ENCODE peak calls at places on chromosomes 2 and 18, in seven cellular contexts. K, Z, T, D, S, U and N are unnamed samples. For H3K36me3, the result is how much of the 10 kb centered on the place peaks cover.

GRCh38 chr2:203404996-203405395 is 76.8 kb downstream of the ABI2 start:
- DNase-seq in K (no peak), Z (no peak), T (no peak), D (no peak), S (no peak), U (peak), N (no peak)

GRCh38 chr2:176395273-176395854 is 126.1 kb downstream of the MTX2 start:
- DNase-seq in K (no peak), Z (peak), T (no peak), D (no peak), S (no peak), U (no peak), N (no peak)

GRCh38 chr18:71707400-71707799 is 836.7 kb downstream of the CBLN2 start:
- DNase-seq in K (no peak), Z (no peak), T (no peak), D (no peak), S (no peak), U (no peak), N (no peak)

GRCh38 chr2:29632018-29632417 is 289.4 kb downstream of the ALK start:
- DNase-seq in K (no peak), Z (no peak), T (no peak), D (no peak), S (no peak), U (no peak), N (no peak)

GRCh38 chr2:46984642-46985476 is 69.3 kb upstream of the MCFD2 start:
- DNase-seq in K (peak), Z (peak), T (peak), D (peak), S (no peak), U (peak), N (no peak)

GRCh38 chr2:100707016-100707947 is 112.7 kb upstream of the NPAS2 start:
- DNase-seq in K (no peak), Z (no peak), T (no peak), D (no peak), S (peak), U (no peak), N (no peak)

GRCh38 chr2:24466871-24467870 is 23.9 kb upstream of the NCOA1 start:
- DNase-seq in K (no peak), Z (no peak), T (no peak), D (no peak), S (no peak), U (no peak), N (no peak)

GRCh38 chr2:61499060-61499459 is 28.2 kb upstream of the USP34 start:
- DNase-seq in K (no peak), Z (no peak), T (peak), D (no peak), S (no peak), U (no peak), N (no peak)

GRCh38 chr18:68596016-68596415 is 118.9 kb downstream of the TMX3 start:
- DNase-seq in K (no peak), Z (no peak), T (no peak), D (no peak), S (no peak), U (no peak), N (no peak)

GRCh38 chr2:105600949-105601708 is 143.6 kb upstream of the NCK2 start:
- DNase-seq in K (no peak), Z (no peak), T (no peak), D (no peak), S (no peak), U (peak), N (no peak)

GRCh38 chr2:48589170-48589767 is 28.4 kb upstream of the GTF2A1L start:
- DNase-seq in K (peak), Z (peak), T (peak), D (no peak), S (no peak), U (peak), N (peak)

GRCh38 chr2:174664084-174664759 is 66.6 kb upstream of the WIPF1 start:
- DNase-seq in K (no peak), Z (no peak), T (no peak), D (no peak), S (no peak), U (no peak), N (no peak)

GRCh38 chr18:70469916-70470315 is 181.1 kb downstream of the SOCS6 start:
- DNase-seq in K (no peak), Z (no peak), T (no peak), D (no peak), S (no peak), U (peak), N (no peak)

GRCh38 chr18:49055787-49056186 is 105.0 kb upstream of the SMAD7 start:
- DNase-seq in K (peak), Z (no peak), T (peak), D (peak), S (no peak), U (peak), N (no peak)

GRCh38 chr2:119350311-119350998 is 16.2 kb downstream of the C2orf76 start:
- DNase-seq in K (no peak), Z (no peak), T (peak), D (no peak), S (no peak), U (no peak), N (no peak)

GRCh38 chr2:239179851-239180371 is 220.9 kb downstream of the HDAC4 start:
- DNase-seq in K (peak), Z (no peak), T (no peak), D (no peak), S (no peak), U (no peak), N (no peak)

GRCh38 chr2:208939852-208940251 is 484.0 kb upstream of the MAP2 start:
- DNase-seq in K (no peak), Z (no peak), T (no peak), D (no peak), S (no peak), U (no peak), N (no peak)

GRCh38 chr2:9656270-9656766 is 25.5 kb upstream of the YWHAQ start:
- DNase-seq in K (no peak), Z (peak), T (no peak), D (no peak), S (no peak), U (peak), N (peak)

GRCh38 chr18:10122116-10122515 is 208.3 kb downstream of the VAPA start:
- DNase-seq in K (no peak), Z (no peak), T (no peak), D (no peak), S (no peak), U (peak), N (no peak)

GRCh38 chr2:181999255-181999654 is 13.6 kb downstream of the PPP1R1C start:
- DNase-seq in K (no peak), Z (no peak), T (no peak), D (no peak), S (no peak), U (no peak), N (no peak)

GRCh38 chr2:241237949-241238371 is 49.5 kb downstream of the ANO7 start:
- DNase-seq in K (no peak), Z (no peak), T (no peak), D (no peak), S (no peak), U (no peak), N (no peak)

GRCh38 chr2:155766342-155767115 is 566.0 kb downstream of the NR4A2 start:
- DNase-seq in K (no peak), Z (no peak), T (no peak), D (no peak), S (no peak), U (no peak), N (no peak)

GRCh38 chr2:240013343-240013742 is 11.8 kb downstream of the NDUFA10 start:
- DNase-seq in K (no peak), Z (no peak), T (peak), D (no peak), S (no peak), U (peak), N (no peak)

GRCh38 chr2:188512456-188512855 is 220.8 kb downstream of the GULP1 start:
- DNase-seq in K (no peak), Z (no peak), T (peak), D (no peak), S (no peak), U (peak), N (peak)

GRCh38 chr18:303011-303410 is 35.2 kb upstream of the THOC1 start:
- DNase-seq in K (no peak), Z (no peak), T (no peak), D (no peak), S (no peak), U (no peak), N (no peak)

DNA sequence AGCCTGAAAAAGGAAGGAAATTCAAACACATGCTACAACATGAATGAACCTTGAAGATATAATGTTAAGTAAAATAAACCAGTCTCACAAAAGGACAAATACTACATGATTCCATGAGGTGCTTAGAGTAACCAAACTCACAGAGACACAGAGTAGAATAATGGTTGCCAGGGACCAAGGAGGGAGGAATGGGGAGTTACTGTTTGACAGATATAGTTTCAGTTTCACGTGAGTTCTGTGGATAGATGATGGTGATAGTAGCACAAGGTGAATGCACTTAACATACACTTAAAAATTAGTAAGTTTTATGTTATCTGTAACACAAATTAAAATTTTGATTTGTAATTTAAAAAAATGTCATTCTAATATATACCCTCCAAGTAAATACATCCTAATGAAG is 106.9 kb upstream of the ACVR1C start:
- DNase-seq in K (no peak), Z (no peak), T (no peak), D (no peak), S (no peak), U (no peak), N (no peak)
- H3K36me3 ChIP-seq in K (half or more), Z (under half), T (under half), D (half or more), S (under half), U (under half), N (under half)

GRCh38 chr2:17682098-17682857 is 71.3 kb downstream of the SMC6 start:
- DNase-seq in K (no peak), Z (no peak), T (no peak), D (no peak), S (no peak), U (no peak), N (no peak)
- H3K36me3 ChIP-seq in K (half or more), Z (under half), T (half or more), D (half or more), S (under half), U (under half), N (under half)

DNA sequence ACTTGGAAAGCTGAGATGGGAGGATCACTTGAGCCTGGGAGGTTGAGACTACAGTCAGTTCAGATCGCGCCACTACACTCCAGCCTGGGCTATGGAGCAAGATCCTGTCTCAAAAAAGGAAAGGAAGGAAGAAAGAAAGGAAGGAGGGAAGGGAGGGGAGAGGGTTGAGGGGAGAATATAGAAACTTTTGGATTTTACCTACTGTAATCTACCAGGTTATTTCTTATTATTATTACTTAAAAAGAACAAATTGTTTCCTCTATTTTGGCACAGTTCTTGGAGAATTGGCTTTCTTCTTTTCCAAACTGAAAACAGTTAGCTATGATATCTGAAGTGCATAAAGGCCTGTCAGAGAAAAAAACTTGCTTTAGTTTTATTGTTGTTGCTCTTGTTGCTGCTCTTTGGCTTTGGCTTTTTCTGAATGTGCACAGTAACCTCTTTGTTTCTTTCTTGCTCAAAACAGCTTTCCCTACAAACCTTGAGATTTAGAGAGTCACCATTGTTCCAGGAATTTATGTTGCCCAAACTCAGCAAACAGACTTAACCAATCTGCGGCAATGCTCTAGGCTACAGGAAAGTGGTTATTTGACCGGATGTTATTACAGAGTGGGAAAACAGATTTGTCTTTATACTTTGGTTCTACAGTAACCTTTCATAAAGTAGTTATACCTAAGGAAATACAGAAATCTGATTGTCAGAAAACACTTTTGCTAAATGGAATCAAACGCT is 214.9 kb downstream of the XIRP2 start:
- DNase-seq in K (no peak), Z (no peak), T (no peak), D (no peak), S (no peak), U (peak), N (no peak)
- H3K36me3 ChIP-seq in K (under half), Z (under half), T (under half), D (under half), S (under half), U (under half), N (under half)

DNA sequence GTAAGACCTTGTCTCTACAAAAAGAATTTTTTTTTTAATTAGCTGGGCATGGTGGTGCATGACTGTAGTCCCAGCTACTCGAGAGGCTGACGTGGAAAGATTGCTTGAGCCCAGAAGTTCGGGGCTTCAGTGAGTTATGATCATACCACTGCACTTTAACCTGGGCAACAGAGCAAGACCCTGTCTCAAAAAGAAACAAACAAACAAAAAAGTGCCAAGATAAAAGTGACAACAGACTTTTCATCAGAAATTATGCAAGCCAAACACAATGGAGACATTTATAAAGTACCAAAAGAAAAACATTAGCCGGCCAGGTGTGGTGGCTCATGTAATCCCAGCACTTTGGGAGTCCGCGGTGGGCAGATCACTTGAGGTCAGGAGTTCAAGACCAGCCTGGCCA is 26.7 kb downstream of the HADHA start:
- DNase-seq in K (no peak), Z (no peak), T (no peak), D (no peak), S (no peak), U (no peak), N (no peak)
- H3K36me3 ChIP-seq in K (half or more), Z (under half), T (half or more), D (half or more), S (half or more), U (under half), N (under half)

DNA sequence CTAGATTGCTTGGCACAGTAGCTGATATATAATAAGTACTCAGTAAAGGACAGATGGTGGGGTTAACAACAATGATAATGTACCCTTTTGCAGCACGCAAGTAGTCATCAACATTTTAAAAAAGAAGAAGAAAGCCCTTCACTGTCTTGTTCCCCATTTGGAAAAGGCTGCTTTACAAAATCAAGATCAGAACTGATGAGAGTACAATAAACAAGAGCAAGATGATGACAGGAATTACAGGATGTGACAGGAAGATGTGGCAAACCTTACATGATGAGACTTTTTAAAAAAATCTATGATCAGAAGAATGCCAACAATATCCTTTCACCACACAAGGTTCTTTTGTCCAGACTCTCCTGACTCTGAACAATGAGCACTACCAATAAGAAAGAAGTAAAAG is 9.1 kb downstream of the TYW5 start:
- DNase-seq in K (no peak), Z (no peak), T (no peak), D (no peak), S (no peak), U (no peak), N (no peak)
- H3K36me3 ChIP-seq in K (half or more), Z (under half), T (half or more), D (half or more), S (under half), U (under half), N (half or more)

GRCh38 chr18:77068321-77068841 is 64.2 kb downstream of the MBP start:
- DNase-seq in K (no peak), Z (no peak), T (no peak), D (no peak), S (peak), U (peak), N (no peak)

GRCh38 chr18:77066101-77066500 is 66.5 kb downstream of the MBP start:
- DNase-seq in K (no peak), Z (no peak), T (no peak), D (no peak), S (no peak), U (no peak), N (no peak)

GRCh38 chr18:77065221-77065981 is 67.2 kb downstream of the MBP start:
- DNase-seq in K (peak), Z (peak), T (no peak), D (peak), S (no peak), U (peak), N (no peak)

GRCh38 chr18:77067315-77068061 is 65.1 kb downstream of the MBP start:
- DNase-seq in K (peak), Z (peak), T (no peak), D (peak), S (no peak), U (peak), N (no peak)

GRCh38 chr18:77066689-77067088 is 65.9 kb downstream of the MBP start:
- DNase-seq in K (no peak), Z (no peak), T (no peak), D (no peak), S (no peak), U (no peak), N (no peak)
- H3K36me3 ChIP-seq in K (under half), Z (under half), T (under half), D (under half), S (under half), U (under half), N (under half)

DNA sequence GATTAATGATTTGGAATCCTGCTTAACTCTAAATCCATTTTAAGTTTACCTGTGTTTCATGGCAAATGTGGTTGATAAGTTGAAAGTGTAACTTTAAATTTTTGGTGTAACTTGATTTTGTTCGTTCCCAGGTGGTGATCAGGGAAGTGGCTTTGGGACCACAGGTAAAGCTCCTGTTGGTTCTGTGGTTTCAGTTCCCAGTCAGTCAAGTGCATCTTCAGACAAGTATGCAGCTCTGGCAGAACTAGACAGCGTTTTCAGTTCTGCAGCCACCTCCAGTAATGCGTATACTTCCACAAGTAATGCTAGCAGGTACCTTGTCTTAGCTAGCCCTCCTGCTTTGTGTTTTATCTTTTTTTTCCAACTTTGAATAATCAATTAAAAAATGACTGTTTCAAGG is 62.8 kb downstream of the AGFG1 start:
- DNase-seq in K (no peak), Z (no peak), T (peak), D (no peak), S (no peak), U (no peak), N (no peak)
- H3K36me3 ChIP-seq in K (half or more), Z (under half), T (half or more), D (half or more), S (half or more), U (half or more), N (under half)